ENCODE peak calls at places on chromosome 13, in eight cellular contexts. One of them, this sample, is unnamed.

GRCh38 chr13:101209206-101209893 is 207.0 kb downstream of the NALCN start:
- DNase-seq in heart left ventricle: no peak
- DNase-seq in Peyer's patch: no peak
- DNase-seq in tibial nerve: no peak
- DNase-seq in IMR-90: no peak
- DNase-seq in esophagus squamous epithelium: no peak
- DNase-seq in ovary: no peak
- DNase-seq in A549: no peak
- DNase-seq in this sample: no peak

GRCh38 chr13:81106348-81106747 is 765.4 kb upstream of the SPRY2 start:
- DNase-seq in heart left ventricle: no peak
- DNase-seq in Peyer's patch: no peak
- DNase-seq in tibial nerve: no peak
- DNase-seq in IMR-90: no peak
- DNase-seq in esophagus squamous epithelium: no peak
- DNase-seq in ovary: no peak
- DNase-seq in A549: no peak
- DNase-seq in this sample: no peak

GRCh38 chr13:51519839-51520238 is 64.4 kb upstream of the WDFY2 start:
- DNase-seq in heart left ventricle: no peak
- DNase-seq in Peyer's patch: no peak
- DNase-seq in tibial nerve: no peak
- DNase-seq in IMR-90: peak; percentile 61
- DNase-seq in esophagus squamous epithelium: no peak
- DNase-seq in ovary: no peak
- DNase-seq in A549: peak; percentile 37
- DNase-seq in this sample: no peak

GRCh38 chr13:28245465-28245864 is 107.1 kb downstream of the PAN3 start:
- DNase-seq in heart left ventricle: no peak
- DNase-seq in Peyer's patch: no peak
- DNase-seq in tibial nerve: no peak
- DNase-seq in IMR-90: no peak
- DNase-seq in esophagus squamous epithelium: no peak
- DNase-seq in ovary: no peak
- DNase-seq in A549: no peak
- DNase-seq in this sample: no peak

GRCh38 chr13:76903544-76904162 is 17.4 kb upstream of the KCTD12 start:
- DNase-seq in heart left ventricle: peak; percentile 49
- DNase-seq in Peyer's patch: peak; percentile 48
- DNase-seq in tibial nerve: peak; percentile 63
- DNase-seq in IMR-90: peak; percentile 80
- DNase-seq in esophagus squamous epithelium: no peak
- DNase-seq in ovary: peak; percentile 48
- DNase-seq in A549: peak; percentile 74
- DNase-seq in this sample: peak; percentile 90

GRCh38 chr13:88919970-88920628 is 1248.9 kb downstream of the SLITRK5 start:
- DNase-seq in heart left ventricle: no peak
- DNase-seq in Peyer's patch: no peak
- DNase-seq in tibial nerve: no peak
- DNase-seq in IMR-90: no peak
- DNase-seq in esophagus squamous epithelium: no peak
- DNase-seq in ovary: no peak
- DNase-seq in A549: no peak
- DNase-seq in this sample: no peak

GRCh38 chr13:113848431-113849260 is 15.2 kb downstream of the GAS6 start:
- DNase-seq in heart left ventricle: no peak
- DNase-seq in Peyer's patch: no peak
- DNase-seq in tibial nerve: no peak
- DNase-seq in IMR-90: no peak
- DNase-seq in esophagus squamous epithelium: no peak
- DNase-seq in ovary: no peak
- DNase-seq in A549: no peak
- DNase-seq in this sample: no peak

GRCh38 chr13:60137911-60138570 is 25.7 kb downstream of the DIAPH3 start:
- DNase-seq in heart left ventricle: no peak
- DNase-seq in Peyer's patch: no peak
- DNase-seq in tibial nerve: no peak
- DNase-seq in IMR-90: no peak
- DNase-seq in esophagus squamous epithelium: no peak
- DNase-seq in ovary: no peak
- DNase-seq in A549: no peak
- DNase-seq in this sample: no peak

GRCh38 chr13:35690546-35690945 is 214.1 kb upstream of the MAB21L1 start:
- DNase-seq in heart left ventricle: no peak
- DNase-seq in Peyer's patch: no peak
- DNase-seq in tibial nerve: no peak
- DNase-seq in IMR-90: peak; percentile 41
- DNase-seq in esophagus squamous epithelium: no peak
- DNase-seq in ovary: no peak
- DNase-seq in A549: no peak
- DNase-seq in this sample: peak; percentile 48

GRCh38 chr13:112705286-112705685 is 15.4 kb downstream of the ATP11A start:
- DNase-seq in heart left ventricle: no peak
- DNase-seq in Peyer's patch: no peak
- DNase-seq in tibial nerve: no peak
- DNase-seq in IMR-90: no peak
- DNase-seq in esophagus squamous epithelium: no peak
- DNase-seq in ovary: no peak
- DNase-seq in A549: no peak
- DNase-seq in this sample: no peak

GRCh38 chr13:80341098-80341701 is at the start of gene SPRY2:
- DNase-seq in heart left ventricle: peak; percentile 94
- DNase-seq in Peyer's patch: peak; percentile 65
- DNase-seq in tibial nerve: peak; percentile 91
- DNase-seq in IMR-90: peak; percentile 96
- DNase-seq in esophagus squamous epithelium: peak; percentile 41
- DNase-seq in ovary: peak; percentile 86
- DNase-seq in A549: peak; percentile 92
- DNase-seq in this sample: peak; percentile 94

GRCh38 chr13:105572401-105572800 is 963.1 kb downstream of the EFNB2 start:
- DNase-seq in heart left ventricle: no peak
- DNase-seq in Peyer's patch: no peak
- DNase-seq in tibial nerve: no peak
- DNase-seq in IMR-90: no peak
- DNase-seq in esophagus squamous epithelium: no peak
- DNase-seq in ovary: no peak
- DNase-seq in A549: no peak
- DNase-seq in this sample: no peak

GRCh38 chr13:97310809-97311436 is 88.8 kb downstream of the MBNL2 start:
- DNase-seq in heart left ventricle: no peak
- DNase-seq in Peyer's patch: no peak
- DNase-seq in tibial nerve: no peak
- DNase-seq in IMR-90: no peak
- DNase-seq in esophagus squamous epithelium: no peak
- DNase-seq in ovary: no peak
- DNase-seq in A549: no peak
- DNase-seq in this sample: no peak

GRCh38 chr13:72932250-72932649 is 126.6 kb upstream of the KLF5 start:
- DNase-seq in heart left ventricle: no peak
- DNase-seq in Peyer's patch: no peak
- DNase-seq in tibial nerve: no peak
- DNase-seq in IMR-90: no peak
- DNase-seq in esophagus squamous epithelium: no peak
- DNase-seq in ovary: no peak
- DNase-seq in A549: no peak
- DNase-seq in this sample: no peak

GRCh38 chr13:107867701-107868661 is 347.4 kb downstream of the LIG4 start:
- DNase-seq in heart left ventricle: no peak
- DNase-seq in Peyer's patch: no peak
- DNase-seq in tibial nerve: no peak
- DNase-seq in IMR-90: peak; percentile 57
- DNase-seq in esophagus squamous epithelium: no peak
- DNase-seq in ovary: peak; percentile 30
- DNase-seq in A549: peak; percentile 15
- DNase-seq in this sample: no peak

GRCh38 chr13:107864543-107865460 is 350.5 kb downstream of the LIG4 start:
- DNase-seq in heart left ventricle: no peak
- DNase-seq in Peyer's patch: no peak
- DNase-seq in tibial nerve: peak; percentile 14
- DNase-seq in IMR-90: peak; percentile 86
- DNase-seq in esophagus squamous epithelium: no peak
- DNase-seq in ovary: peak; percentile 14
- DNase-seq in A549: peak; percentile 35
- DNase-seq in this sample: no peak

GRCh38 chr13:107865643-107866006 is 349.7 kb downstream of the LIG4 start:
- DNase-seq in heart left ventricle: no peak
- DNase-seq in Peyer's patch: no peak
- DNase-seq in tibial nerve: no peak
- DNase-seq in IMR-90: peak; percentile 50
- DNase-seq in esophagus squamous epithelium: no peak
- DNase-seq in ovary: no peak
- DNase-seq in A549: no peak
- DNase-seq in this sample: no peak

GRCh38 chr13:107866007-107866665 is 349.2 kb downstream of the LIG4 start:
- DNase-seq in heart left ventricle: no peak
- DNase-seq in Peyer's patch: no peak
- DNase-seq in tibial nerve: no peak
- DNase-seq in IMR-90: peak; percentile 34
- DNase-seq in esophagus squamous epithelium: no peak
- DNase-seq in ovary: peak; percentile 14
- DNase-seq in A549: peak; percentile 5
- DNase-seq in this sample: no peak

GRCh38 chr13:107866666-107867623 is 348.4 kb downstream of the LIG4 start:
- DNase-seq in heart left ventricle: no peak
- DNase-seq in Peyer's patch: no peak
- DNase-seq in tibial nerve: no peak
- DNase-seq in IMR-90: peak; percentile 66
- DNase-seq in esophagus squamous epithelium: no peak
- DNase-seq in ovary: peak; percentile 27
- DNase-seq in A549: no peak
- DNase-seq in this sample: no peak
- TF ChIP-seq POLR2A in heart left ventricle: no peak
- TF ChIP-seq POLR2A in Peyer's patch: no peak
- TF ChIP-seq POLR2A in tibial nerve: no peak
- TF ChIP-seq POLR2A in IMR-90: peak; percentile 38
- TF ChIP-seq POLR2A in esophagus squamous epithelium: no peak
- TF ChIP-seq POLR2A in ovary: no peak
- TF ChIP-seq POLR2A in A549: no peak
- TF ChIP-seq POLR2A in this sample: no peak

DNA sequence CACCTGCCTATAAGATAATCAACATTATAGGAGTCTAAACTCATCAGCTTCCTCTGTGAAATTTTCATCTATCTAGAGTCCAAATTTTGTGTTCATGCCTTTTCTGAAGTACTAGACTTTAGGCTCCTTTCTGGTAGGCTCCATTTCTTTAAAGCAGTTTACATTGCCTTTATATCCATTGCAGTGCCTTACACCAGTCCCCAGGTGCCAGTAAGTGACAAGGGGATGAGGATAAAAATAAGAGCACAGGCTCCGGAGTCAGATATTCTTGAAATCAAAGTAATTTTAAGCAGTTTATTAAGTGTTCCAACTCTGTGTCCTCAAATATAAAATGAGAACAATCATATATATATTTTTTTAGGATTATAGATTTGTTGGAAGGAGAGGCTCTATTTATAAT is 10.6 kb upstream of the CYSLTR2 start:
- DNase-seq in heart left ventricle: no peak
- DNase-seq in Peyer's patch: no peak
- DNase-seq in tibial nerve: no peak
- DNase-seq in IMR-90: no peak
- DNase-seq in esophagus squamous epithelium: no peak
- DNase-seq in ovary: no peak
- DNase-seq in A549: no peak
- DNase-seq in this sample: no peak
- H3K4me3 ChIP-seq in heart left ventricle: no peak overlapping the region
- H3K4me3 ChIP-seq in Peyer's patch: no peak overlapping the region
- H3K4me3 ChIP-seq in tibial nerve: no peak overlapping the region
- H3K4me3 ChIP-seq in IMR-90: no peak overlapping the region
- H3K4me3 ChIP-seq in esophagus squamous epithelium: no peak overlapping the region
- H3K4me3 ChIP-seq in ovary: no peak overlapping the region
- H3K4me3 ChIP-seq in A549: no peak overlapping the region
- H3K4me3 ChIP-seq in this sample: no peak overlapping the region

GRCh38 chr13:46089213-46089612 is 15.6 kb downstream of the CPB2 start:
- DNase-seq in heart left ventricle: no peak
- DNase-seq in Peyer's patch: no peak
- DNase-seq in tibial nerve: no peak
- DNase-seq in IMR-90: no peak
- DNase-seq in esophagus squamous epithelium: no peak
- DNase-seq in ovary: no peak
- DNase-seq in A549: no peak
- DNase-seq in this sample: no peak

GRCh38 chr13:46085737-46086136 is 19.1 kb downstream of the CPB2 start:
- DNase-seq in heart left ventricle: no peak
- DNase-seq in Peyer's patch: no peak
- DNase-seq in tibial nerve: no peak
- DNase-seq in IMR-90: no peak
- DNase-seq in esophagus squamous epithelium: no peak
- DNase-seq in ovary: no peak
- DNase-seq in A549: no peak
- DNase-seq in this sample: no peak

GRCh38 chr13:46087481-46087880 is 17.4 kb downstream of the CPB2 start:
- DNase-seq in heart left ventricle: no peak
- DNase-seq in Peyer's patch: no peak
- DNase-seq in tibial nerve: no peak
- DNase-seq in IMR-90: no peak
- DNase-seq in esophagus squamous epithelium: no peak
- DNase-seq in ovary: no peak
- DNase-seq in A549: no peak
- DNase-seq in this sample: no peak

GRCh38 chr13:46086421-46086922 is 18.4 kb downstream of the CPB2 start:
- DNase-seq in heart left ventricle: no peak
- DNase-seq in Peyer's patch: no peak
- DNase-seq in tibial nerve: no peak
- DNase-seq in IMR-90: no peak
- DNase-seq in esophagus squamous epithelium: no peak
- DNase-seq in ovary: no peak
- DNase-seq in A549: peak; percentile 11
- DNase-seq in this sample: no peak

GRCh38 chr13:46086985-46087384 is 17.8 kb downstream of the CPB2 start:
- DNase-seq in heart left ventricle: no peak
- DNase-seq in Peyer's patch: no peak
- DNase-seq in tibial nerve: no peak
- DNase-seq in IMR-90: no peak
- DNase-seq in esophagus squamous epithelium: no peak
- DNase-seq in ovary: no peak
- DNase-seq in A549: no peak
- DNase-seq in this sample: no peak
- TF ChIP-seq POLR2A in heart left ventricle: no peak
- TF ChIP-seq POLR2A in Peyer's patch: no peak
- TF ChIP-seq POLR2A in tibial nerve: no peak
- TF ChIP-seq POLR2A in IMR-90: no peak
- TF ChIP-seq POLR2A in esophagus squamous epithelium: no peak
- TF ChIP-seq POLR2A in ovary: no peak
- TF ChIP-seq POLR2A in A549: no peak
- TF ChIP-seq POLR2A in this sample: no peak

DNA sequence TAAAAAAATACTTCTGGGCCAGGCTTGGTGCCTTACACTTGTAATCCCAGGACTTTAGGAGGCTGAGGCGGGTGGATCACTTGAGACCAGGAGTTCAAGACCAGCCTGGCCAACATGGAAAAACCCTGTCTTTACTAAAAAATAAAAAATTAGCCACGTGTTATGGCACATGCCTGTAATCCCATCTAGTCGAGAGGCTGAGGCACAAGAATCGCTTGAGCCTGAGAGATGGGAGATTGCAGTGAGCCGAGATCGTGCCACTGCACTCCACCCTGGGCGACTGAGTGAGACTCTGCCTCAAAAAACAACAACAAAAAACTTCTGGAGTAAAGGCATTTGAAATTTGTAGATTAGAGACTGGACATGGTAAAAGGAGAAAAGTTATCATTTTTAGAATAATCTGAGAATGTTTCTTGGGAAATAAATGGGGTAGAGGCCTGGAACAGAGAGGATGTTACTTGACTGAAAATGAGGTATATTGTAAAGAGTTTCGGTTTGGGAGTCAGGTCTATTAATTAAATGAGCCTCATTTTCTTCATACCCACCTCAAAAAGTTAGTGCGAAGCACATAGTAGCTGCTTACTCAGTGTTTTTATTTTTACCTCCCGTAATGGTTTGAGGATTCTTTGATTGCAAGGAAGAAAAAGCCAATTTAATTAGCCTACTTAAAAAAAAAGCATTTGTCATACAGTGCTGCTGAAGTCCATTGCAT is 2.6 kb downstream of the AKAP11 start:
- DNase-seq in heart left ventricle: no peak
- DNase-seq in Peyer's patch: no peak
- DNase-seq in tibial nerve: no peak
- DNase-seq in IMR-90: no peak
- DNase-seq in esophagus squamous epithelium: no peak
- DNase-seq in ovary: no peak
- DNase-seq in A549: no peak
- DNase-seq in this sample: no peak
- H3K4me3 ChIP-seq in heart left ventricle: no peak overlapping the region
- H3K4me3 ChIP-seq in Peyer's patch: no peak overlapping the region
- H3K4me3 ChIP-seq in tibial nerve: no peak overlapping the region
- H3K4me3 ChIP-seq in IMR-90: no peak overlapping the region
- H3K4me3 ChIP-seq in esophagus squamous epithelium: no peak overlapping the region
- H3K4me3 ChIP-seq in ovary: no peak overlapping the region
- H3K4me3 ChIP-seq in A549: no peak overlapping the region
- H3K4me3 ChIP-seq in this sample: no peak overlapping the region